ENCODE peak calls at places on chromosomes 11 and 22, in six cellular contexts. One of them, this sample, is unnamed.

GRCh38 chr11:61645179-61645868 is 34.9 kb upstream of the DAGLA start:
- DNase-seq in adrenal gland: no peak
- DNase-seq in stimulated activated CD4-positive, alpha-beta T cell treated with anti-CD3 and anti-CD28 coated beads, Interleukin-4, amount 100 ng/mL, for 48 hours: no peak
- DNase-seq in thyroid gland: peak
- DNase-seq in NCI-H1694 treated with DMSO at 0.1 percent for 48 hours: no peak
- DNase-seq in sciatic nerve: no peak
- DNase-seq in this sample: no peak

GRCh38 chr11:127103586-127104388 is 103.2 kb upstream of the KIRREL3 start:
- DNase-seq in adrenal gland: no peak
- DNase-seq in stimulated activated CD4-positive, alpha-beta T cell treated with anti-CD3 and anti-CD28 coated beads, Interleukin-4, amount 100 ng/mL, for 48 hours: no peak
- DNase-seq in thyroid gland: no peak
- DNase-seq in NCI-H1694 treated with DMSO at 0.1 percent for 48 hours: no peak
- DNase-seq in sciatic nerve: no peak
- DNase-seq in this sample: no peak

GRCh38 chr22:30301995-30302809 is 12.9 kb upstream of the CASTOR1 start:
- DNase-seq in adrenal gland: no peak
- DNase-seq in stimulated activated CD4-positive, alpha-beta T cell treated with anti-CD3 and anti-CD28 coated beads, Interleukin-4, amount 100 ng/mL, for 48 hours: no peak
- DNase-seq in thyroid gland: no peak
- DNase-seq in NCI-H1694 treated with DMSO at 0.1 percent for 48 hours: no peak
- DNase-seq in sciatic nerve: no peak
- DNase-seq in this sample: no peak

GRCh38 chr22:34972498-34972897 is 93.5 kb upstream of the ISX start:
- DNase-seq in adrenal gland: no peak
- DNase-seq in stimulated activated CD4-positive, alpha-beta T cell treated with anti-CD3 and anti-CD28 coated beads, Interleukin-4, amount 100 ng/mL, for 48 hours: no peak
- DNase-seq in thyroid gland: no peak
- DNase-seq in NCI-H1694 treated with DMSO at 0.1 percent for 48 hours: no peak
- DNase-seq in sciatic nerve: no peak
- DNase-seq in this sample: no peak

GRCh38 chr22:46596819-46597218 is 23.4 kb upstream of the GRAMD4 start:
- DNase-seq in adrenal gland: peak
- DNase-seq in stimulated activated CD4-positive, alpha-beta T cell treated with anti-CD3 and anti-CD28 coated beads, Interleukin-4, amount 100 ng/mL, for 48 hours: no peak
- DNase-seq in thyroid gland: peak
- DNase-seq in NCI-H1694 treated with DMSO at 0.1 percent for 48 hours: no peak
- DNase-seq in sciatic nerve: no peak
- DNase-seq in this sample: no peak

GRCh38 chr11:118894192-118894591 is 10.5 kb downstream of the CXCR5 start:
- DNase-seq in adrenal gland: no peak
- DNase-seq in stimulated activated CD4-positive, alpha-beta T cell treated with anti-CD3 and anti-CD28 coated beads, Interleukin-4, amount 100 ng/mL, for 48 hours: no peak
- DNase-seq in thyroid gland: no peak
- DNase-seq in NCI-H1694 treated with DMSO at 0.1 percent for 48 hours: no peak
- DNase-seq in sciatic nerve: no peak
- DNase-seq in this sample: peak

GRCh38 chr11:98734686-98735085 is 286.1 kb upstream of the CNTN5 start:
- DNase-seq in adrenal gland: no peak
- DNase-seq in stimulated activated CD4-positive, alpha-beta T cell treated with anti-CD3 and anti-CD28 coated beads, Interleukin-4, amount 100 ng/mL, for 48 hours: no peak
- DNase-seq in thyroid gland: no peak
- DNase-seq in NCI-H1694 treated with DMSO at 0.1 percent for 48 hours: no peak
- DNase-seq in sciatic nerve: no peak
- DNase-seq in this sample: no peak

GRCh38 chr11:13429836-13430235 is 33.2 kb downstream of the BTBD10 start:
- DNase-seq in adrenal gland: no peak
- DNase-seq in stimulated activated CD4-positive, alpha-beta T cell treated with anti-CD3 and anti-CD28 coated beads, Interleukin-4, amount 100 ng/mL, for 48 hours: no peak
- DNase-seq in thyroid gland: no peak
- DNase-seq in NCI-H1694 treated with DMSO at 0.1 percent for 48 hours: no peak
- DNase-seq in sciatic nerve: no peak
- DNase-seq in this sample: no peak

GRCh38 chr22:30562391-30562790 is 12.1 kb downstream of the GAL3ST1 start:
- DNase-seq in adrenal gland: no peak
- DNase-seq in stimulated activated CD4-positive, alpha-beta T cell treated with anti-CD3 and anti-CD28 coated beads, Interleukin-4, amount 100 ng/mL, for 48 hours: no peak
- DNase-seq in thyroid gland: no peak
- DNase-seq in NCI-H1694 treated with DMSO at 0.1 percent for 48 hours: no peak
- DNase-seq in sciatic nerve: no peak
- DNase-seq in this sample: no peak

GRCh38 chr11:95641506-95641905 is 148.1 kb downstream of the FAM76B start:
- DNase-seq in adrenal gland: peak
- DNase-seq in stimulated activated CD4-positive, alpha-beta T cell treated with anti-CD3 and anti-CD28 coated beads, Interleukin-4, amount 100 ng/mL, for 48 hours: no peak
- DNase-seq in thyroid gland: peak
- DNase-seq in NCI-H1694 treated with DMSO at 0.1 percent for 48 hours: no peak
- DNase-seq in sciatic nerve: no peak
- DNase-seq in this sample: no peak

GRCh38 chr11:91730071-91730470 is 494.5 kb upstream of the FAT3 start:
- DNase-seq in adrenal gland: no peak
- DNase-seq in stimulated activated CD4-positive, alpha-beta T cell treated with anti-CD3 and anti-CD28 coated beads, Interleukin-4, amount 100 ng/mL, for 48 hours: no peak
- DNase-seq in thyroid gland: no peak
- DNase-seq in NCI-H1694 treated with DMSO at 0.1 percent for 48 hours: no peak
- DNase-seq in sciatic nerve: no peak
- DNase-seq in this sample: no peak

GRCh38 chr22:49551446-49551845 is 276.2 kb downstream of the BRD1 start:
- DNase-seq in adrenal gland: no peak
- DNase-seq in stimulated activated CD4-positive, alpha-beta T cell treated with anti-CD3 and anti-CD28 coated beads, Interleukin-4, amount 100 ng/mL, for 48 hours: no peak
- DNase-seq in thyroid gland: no peak
- DNase-seq in NCI-H1694 treated with DMSO at 0.1 percent for 48 hours: no peak
- DNase-seq in sciatic nerve: no peak
- DNase-seq in this sample: no peak

This sample was measured in chondrocyte.